ENCODE peak calls at places on chromosomes 4 and X, in ten cellular contexts. Q, G, X, Y, N, W, I, E, F and J are unnamed samples.

GRCh38 chr4:147736458-147736857 is 4.6 kb downstream of the ARHGAP10 start:
- DNase-seq in W (no peak), G (no peak), F (peak), E (no peak), I (no peak), Q (peak), N (peak), Y (no peak), X (no peak), J (peak)

GRCh38 chrX:41029332-41029731 is 55.9 kb upstream of the USP9X start:
- DNase-seq in W (no peak), E (no peak), Y (no peak), Q (no peak), G (no peak), F (no peak), N (no peak), X (no peak), I (no peak), J (no peak)

GRCh38 chr4:183342541-183343533 is 20.6 kb upstream of the CLDN24 start:
- DNase-seq in Y (peak), N (no peak), F (no peak), W (no peak), X (no peak), G (no peak), E (peak), I (no peak), Q (no peak), J (no peak)

GRCh38 chr4:83124079-83124780 is 9.7 kb upstream of the PLAC8 start:
- DNase-seq in N (no peak), I (no peak), W (no peak), Q (no peak), E (no peak), X (peak), G (no peak), Y (peak), F (no peak), J (no peak)

GRCh38 chr4:40253906-40254305 is 57.1 kb downstream of the RHOH start:
- DNase-seq in N (no peak), F (no peak), I (no peak), X (no peak), E (no peak), W (no peak), Q (no peak), G (no peak), Y (no peak), J (no peak)

GRCh38 chrX:46755656-46756055 is 3.3 kb downstream of the SLC9A7 start:
- DNase-seq in X (no peak), E (no peak), Y (no peak), G (no peak), Q (no peak), N (no peak), F (no peak), I (no peak), W (no peak), J (no peak)

GRCh38 chr4:44194365-44194764 is 254.2 kb downstream of the KCTD8 start:
- DNase-seq in G (no peak), I (no peak), X (no peak), Y (no peak), W (no peak), N (no peak), Q (no peak), F (no peak), E (no peak), J (no peak)

GRCh38 chr4:26707342-26707741 is 123.5 kb downstream of the TBC1D19 start:
- DNase-seq in N (no peak), Q (no peak), I (no peak), F (no peak), X (no peak), Y (no peak), G (no peak), W (no peak), E (no peak), J (no peak)

GRCh38 chr4:69881173-69881773 is 21.3 kb upstream of the SULT1E1 start:
- DNase-seq in W (peak), X (peak), Q (peak), F (no peak), N (no peak), E (peak), Y (peak), G (no peak), I (no peak), J (peak)

GRCh38 chrX:40189018-40189417 is 91.3 kb upstream of the BCOR start:
- DNase-seq in Q (no peak), N (no peak), F (no peak), E (no peak), G (no peak), I (no peak), W (no peak), Y (no peak), X (no peak), J (peak)

GRCh38 chrX:119981286-119982070 is 37.9 kb upstream of the NKAP start:
- DNase-seq in N (peak), G (no peak), Y (peak), W (peak), F (no peak), Q (peak), X (peak), I (no peak), E (peak), J (peak)